ENCODE peak calls at places on chromosome 1, in ten cellular contexts. One of them, this sample, is unnamed.

GRCh38 chr1:30864681-30865080 is 43.9 kb downstream of the SDC3 start:
- DNase-seq in body of pancreas: no peak
- DNase-seq in Peyer's patch: no peak
- DNase-seq in adrenal gland: no peak
- DNase-seq in A549: no peak
- DNase-seq in testis: no peak
- DNase-seq in uterus: no peak
- DNase-seq in thyroid gland: no peak
- DNase-seq in stomach: no peak
- DNase-seq in transverse colon: no peak
- DNase-seq in this sample: peak

GRCh38 chr1:168786476-168787330 is 57.7 kb upstream of the DPT start:
- DNase-seq in thyroid gland: no peak
- DNase-seq in testis: no peak
- DNase-seq in stomach: no peak
- DNase-seq in transverse colon: no peak
- DNase-seq in body of pancreas: no peak
- DNase-seq in Peyer's patch: no peak
- DNase-seq in A549: no peak
- DNase-seq in uterus: no peak
- DNase-seq in adrenal gland: no peak
- DNase-seq in this sample: no peak

GRCh38 chr1:109802136-109802900 is 38.6 kb upstream of the EPS8L3 start:
- DNase-seq in transverse colon: no peak
- DNase-seq in stomach: peak
- DNase-seq in adrenal gland: no peak
- DNase-seq in thyroid gland: no peak
- DNase-seq in body of pancreas: no peak
- DNase-seq in A549: no peak
- DNase-seq in Peyer's patch: no peak
- DNase-seq in uterus: peak
- DNase-seq in testis: no peak
- DNase-seq in this sample: no peak

GRCh38 chr1:42479621-42480020 is 16.5 kb downstream of the CCDC30 start:
- DNase-seq in testis: no peak
- DNase-seq in uterus: no peak
- DNase-seq in thyroid gland: no peak
- DNase-seq in A549: peak
- DNase-seq in adrenal gland: no peak
- DNase-seq in stomach: no peak
- DNase-seq in Peyer's patch: no peak
- DNase-seq in body of pancreas: no peak
- DNase-seq in transverse colon: no peak
- DNase-seq in this sample: no peak

GRCh38 chr1:179168526-179168925 is 61.0 kb downstream of the ABL2 start:
- DNase-seq in stomach: no peak
- DNase-seq in Peyer's patch: no peak
- DNase-seq in transverse colon: no peak
- DNase-seq in body of pancreas: no peak
- DNase-seq in uterus: no peak
- DNase-seq in adrenal gland: no peak
- DNase-seq in thyroid gland: no peak
- DNase-seq in testis: no peak
- DNase-seq in A549: no peak
- DNase-seq in this sample: no peak

GRCh38 chr1:168285971-168286628 is 5.4 kb downstream of the TBX19 start:
- DNase-seq in stomach: no peak
- DNase-seq in thyroid gland: no peak
- DNase-seq in body of pancreas: no peak
- DNase-seq in A549: no peak
- DNase-seq in uterus: no peak
- DNase-seq in transverse colon: no peak
- DNase-seq in Peyer's patch: no peak
- DNase-seq in testis: no peak
- DNase-seq in adrenal gland: no peak
- DNase-seq in this sample: no peak

GRCh38 chr1:210250665-210250997 is 18.0 kb downstream of the SERTAD4 start:
- DNase-seq in uterus: no peak
- DNase-seq in Peyer's patch: no peak
- DNase-seq in A549: peak
- DNase-seq in transverse colon: peak
- DNase-seq in adrenal gland: no peak
- DNase-seq in body of pancreas: no peak
- DNase-seq in thyroid gland: peak
- DNase-seq in testis: no peak
- DNase-seq in stomach: peak
- DNase-seq in this sample: no peak

GRCh38 chr1:177645491-177645890 is 324.4 kb downstream of the SEC16B start:
- DNase-seq in testis: no peak
- DNase-seq in transverse colon: no peak
- DNase-seq in adrenal gland: no peak
- DNase-seq in stomach: no peak
- DNase-seq in Peyer's patch: no peak
- DNase-seq in uterus: no peak
- DNase-seq in A549: no peak
- DNase-seq in thyroid gland: no peak
- DNase-seq in body of pancreas: no peak
- DNase-seq in this sample: no peak

GRCh38 chr1:82972841-82973553 is 1025.9 kb downstream of the TTLL7 start:
- DNase-seq in uterus: no peak
- DNase-seq in A549: no peak
- DNase-seq in Peyer's patch: no peak
- DNase-seq in body of pancreas: no peak
- DNase-seq in transverse colon: no peak
- DNase-seq in thyroid gland: no peak
- DNase-seq in adrenal gland: no peak
- DNase-seq in stomach: no peak
- DNase-seq in testis: no peak
- DNase-seq in this sample: no peak

GRCh38 chr1:4652631-4653327 is 1.6 kb upstream of the AJAP1 start:
- DNase-seq in thyroid gland: peak
- DNase-seq in A549: peak
- DNase-seq in testis: peak
- DNase-seq in transverse colon: peak
- DNase-seq in body of pancreas: peak
- DNase-seq in stomach: peak
- DNase-seq in adrenal gland: peak
- DNase-seq in uterus: peak
- DNase-seq in Peyer's patch: peak
- DNase-seq in this sample: peak

GRCh38 chr1:38026592-38027200 is 14.2 kb downstream of the UTP11 start:
- DNase-seq in thyroid gland: peak
- DNase-seq in stomach: peak
- DNase-seq in uterus: no peak
- DNase-seq in adrenal gland: peak
- DNase-seq in A549: peak
- DNase-seq in body of pancreas: peak
- DNase-seq in Peyer's patch: no peak
- DNase-seq in testis: peak
- DNase-seq in transverse colon: peak
- DNase-seq in this sample: no peak

DNA sequence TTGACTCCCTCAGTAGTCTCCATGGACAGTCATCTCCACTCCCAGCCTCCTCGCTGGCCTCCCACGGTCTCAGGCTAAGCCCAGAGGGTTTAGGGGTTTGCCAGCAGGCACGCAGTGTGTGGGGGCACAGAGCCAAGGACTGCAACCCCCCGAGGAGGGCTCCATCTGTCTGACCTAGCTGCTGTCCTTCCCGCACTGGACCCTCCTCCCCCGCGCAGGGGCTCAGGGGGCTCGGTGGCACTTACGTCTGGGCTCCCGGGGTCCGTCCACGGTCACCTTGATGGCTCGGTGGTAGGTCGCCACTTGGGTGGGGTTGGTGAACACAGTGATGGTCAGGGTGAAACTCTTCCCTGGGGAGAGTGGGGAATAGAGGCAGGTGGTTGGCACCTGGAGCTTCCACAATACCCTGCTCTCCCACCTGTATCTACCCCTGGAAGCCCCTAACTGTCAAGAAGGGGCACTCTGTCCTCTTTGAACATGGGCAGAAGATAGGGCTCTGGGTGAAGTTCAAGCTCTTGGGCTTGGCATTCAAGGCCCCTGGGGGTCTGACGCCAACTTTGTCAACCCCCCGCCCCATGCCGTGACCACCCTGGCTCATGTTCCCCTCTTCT is 11.0 kb downstream of the RUNX3 start:
- DNase-seq in testis: no peak
- DNase-seq in adrenal gland: no peak
- DNase-seq in thyroid gland: no peak
- DNase-seq in transverse colon: no peak
- DNase-seq in uterus: no peak
- DNase-seq in A549: no peak
- DNase-seq in Peyer's patch: no peak
- DNase-seq in body of pancreas: no peak
- DNase-seq in stomach: no peak
- DNase-seq in this sample: no peak
- TF ChIP-seq POLR2A in testis: no peak
- TF ChIP-seq POLR2A in adrenal gland: no peak
- TF ChIP-seq POLR2A in thyroid gland: no peak
- TF ChIP-seq POLR2A in transverse colon: no peak
- TF ChIP-seq POLR2A in uterus: no peak
- TF ChIP-seq POLR2A in A549: no peak
- TF ChIP-seq POLR2A in Peyer's patch: no peak
- TF ChIP-seq POLR2A in body of pancreas: no peak
- TF ChIP-seq POLR2A in stomach: no peak
- TF ChIP-seq POLR2A in this sample: no peak

DNA sequence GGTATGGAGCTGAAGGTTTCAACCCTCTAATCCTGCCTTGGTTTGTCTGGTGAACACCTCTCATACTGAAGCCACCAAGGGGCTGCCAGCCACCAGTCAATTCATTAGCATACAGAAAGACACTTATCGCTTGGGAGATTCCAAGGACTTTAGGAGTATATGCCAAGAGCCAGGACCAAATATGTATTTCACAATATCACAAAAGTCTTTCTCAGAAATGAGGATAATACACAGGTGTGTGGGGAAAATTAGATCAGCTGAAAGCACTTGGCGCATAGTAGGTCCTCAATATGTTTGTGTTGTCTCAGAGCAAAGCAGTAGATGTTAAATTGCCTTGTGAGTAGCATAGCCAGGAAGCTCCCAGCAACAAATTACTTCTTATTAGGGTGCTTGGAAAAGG is 34.0 kb downstream of the KIRREL1 start:
- DNase-seq in thyroid gland: no peak
- DNase-seq in testis: no peak
- DNase-seq in adrenal gland: no peak
- DNase-seq in transverse colon: no peak
- DNase-seq in A549: no peak
- DNase-seq in Peyer's patch: no peak
- DNase-seq in uterus: no peak
- DNase-seq in body of pancreas: no peak
- DNase-seq in stomach: no peak
- DNase-seq in this sample: no peak
- H3K27ac ChIP-seq in thyroid gland: no peak
- H3K27ac ChIP-seq in testis: no peak
- H3K27ac ChIP-seq in adrenal gland: peak
- H3K27ac ChIP-seq in transverse colon: no peak
- H3K27ac ChIP-seq in A549: no peak
- H3K27ac ChIP-seq in Peyer's patch: no peak
- H3K27ac ChIP-seq in uterus: peak
- H3K27ac ChIP-seq in body of pancreas: no peak
- H3K27ac ChIP-seq in stomach: no peak
- H3K27ac ChIP-seq in this sample: no peak

GRCh38 chr1:228865613-228866320 is 130.5 kb downstream of the RHOU start:
- DNase-seq in uterus: no peak
- DNase-seq in transverse colon: no peak
- DNase-seq in testis: no peak
- DNase-seq in thyroid gland: no peak
- DNase-seq in body of pancreas: no peak
- DNase-seq in Peyer's patch: no peak
- DNase-seq in adrenal gland: no peak
- DNase-seq in A549: no peak
- DNase-seq in stomach: no peak
- DNase-seq in this sample: no peak
- TF ChIP-seq POLR2A in uterus: no peak
- TF ChIP-seq POLR2A in transverse colon: no peak
- TF ChIP-seq POLR2A in testis: no peak
- TF ChIP-seq POLR2A in thyroid gland: no peak
- TF ChIP-seq POLR2A in body of pancreas: no peak
- TF ChIP-seq POLR2A in Peyer's patch: no peak
- TF ChIP-seq POLR2A in adrenal gland: no peak
- TF ChIP-seq POLR2A in A549: no peak
- TF ChIP-seq POLR2A in stomach: no peak
- TF ChIP-seq POLR2A in this sample: no peak

GRCh38 chr1:111133863-111134262 is 6.0 kb downstream of the DRAM2 start:
- DNase-seq in testis: no peak
- DNase-seq in adrenal gland: no peak
- DNase-seq in uterus: no peak
- DNase-seq in body of pancreas: no peak
- DNase-seq in stomach: no peak
- DNase-seq in A549: no peak
- DNase-seq in transverse colon: no peak
- DNase-seq in Peyer's patch: no peak
- DNase-seq in thyroid gland: no peak
- DNase-seq in this sample: no peak
- H3K27ac ChIP-seq in testis: no peak
- H3K27ac ChIP-seq in adrenal gland: peak
- H3K27ac ChIP-seq in uterus: no peak
- H3K27ac ChIP-seq in body of pancreas: no peak
- H3K27ac ChIP-seq in stomach: no peak
- H3K27ac ChIP-seq in A549: no peak
- H3K27ac ChIP-seq in transverse colon: no peak
- H3K27ac ChIP-seq in Peyer's patch: peak
- H3K27ac ChIP-seq in thyroid gland: no peak
- H3K27ac ChIP-seq in this sample: no peak

DNA sequence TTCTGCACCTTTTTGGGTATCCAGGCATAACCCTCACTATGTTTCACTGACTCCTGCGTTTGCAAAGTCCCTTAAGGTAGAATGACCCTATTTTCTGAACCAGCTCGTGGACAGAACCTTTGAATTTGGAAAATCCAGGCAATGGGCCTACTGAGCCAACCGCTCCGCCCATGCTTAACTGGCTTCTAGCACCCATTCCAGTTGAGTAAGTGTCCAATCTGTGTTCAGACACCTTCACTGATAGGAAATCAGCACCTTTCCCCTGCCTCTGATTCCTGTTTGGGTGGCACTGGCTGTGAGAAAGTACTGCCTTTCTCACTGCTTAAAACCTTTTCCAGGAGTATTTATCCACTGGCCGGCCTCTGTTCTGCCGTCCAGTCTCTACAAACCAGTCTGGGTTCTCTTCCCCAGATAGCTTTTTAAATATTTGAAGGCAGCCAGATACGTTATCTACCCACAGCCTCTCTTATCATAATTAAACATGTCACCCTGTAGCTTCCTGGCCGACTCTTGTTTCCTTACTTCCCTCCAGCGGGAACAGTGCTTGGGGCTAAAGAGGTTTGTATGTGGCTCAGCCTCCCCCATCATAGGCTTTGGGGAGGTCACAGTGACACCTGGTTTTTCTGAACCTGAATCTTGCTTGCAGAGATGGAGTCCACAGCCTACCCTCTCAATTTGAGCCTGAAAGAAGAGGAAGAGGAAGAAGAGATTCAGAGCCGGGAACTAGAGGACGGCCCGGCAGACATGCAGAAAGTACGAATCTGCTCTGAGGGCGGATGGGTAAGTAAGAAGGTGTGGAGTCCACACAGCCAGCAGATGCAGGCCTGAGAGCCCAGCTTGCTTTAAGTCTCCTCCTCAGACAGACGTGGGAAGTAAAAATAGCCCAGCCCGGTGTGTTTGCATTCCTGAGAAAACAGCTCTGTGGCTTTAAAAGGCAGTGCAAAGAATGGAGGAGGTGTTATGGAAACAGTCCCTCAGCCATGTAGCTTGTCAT is 1.3 kb downstream of the POGK start:
- DNase-seq in testis: no peak
- DNase-seq in body of pancreas: peak
- DNase-seq in adrenal gland: no peak
- DNase-seq in transverse colon: peak
- DNase-seq in stomach: peak
- DNase-seq in uterus: no peak
- DNase-seq in thyroid gland: peak
- DNase-seq in Peyer's patch: no peak
- DNase-seq in A549: no peak
- DNase-seq in this sample: no peak
- TF ChIP-seq POLR2A in testis: no peak
- TF ChIP-seq POLR2A in body of pancreas: no peak
- TF ChIP-seq POLR2A in adrenal gland: no peak
- TF ChIP-seq POLR2A in transverse colon: no peak
- TF ChIP-seq POLR2A in stomach: no peak
- TF ChIP-seq POLR2A in uterus: no peak
- TF ChIP-seq POLR2A in thyroid gland: peak
- TF ChIP-seq POLR2A in Peyer's patch: no peak
- TF ChIP-seq POLR2A in A549: no peak
- TF ChIP-seq POLR2A in this sample: no peak

This sample was measured in heart left ventricle.